ENCODE peak calls at places on chromosomes 2 and 18, in ten cellular contexts. G is SW480; Z is left cardiac atrium; M is DMS153; C is left kidney; N is fibroblast of lung; A is GM12864; H is NCI-H1436 treated with DMSO at 0.1 percent for 48 hours; O is stimulated activated CD4-positive, alpha-beta T cell treated with anti-CD3 and anti-CD28 coated beads, Interleukin-2, amount 100 ng/mL, for 24 hours; T is stomach. S is an unnamed sample.

GRCh38 chr2:53913721-53914120 is 54.0 kb upstream of the GPR75 start:
- DNase-seq in Z (no peak), M (no peak), C (no peak), O (no peak), N (peak; percentile 32), H (no peak), G (no peak), A (no peak), T (no peak), S (no peak)

GRCh38 chr18:33804258-33804657 is 226.2 kb downstream of the ASXL3 start:
- DNase-seq in N (peak; percentile 76), T (peak; percentile 40), H (peak; percentile 54), Z (no peak), A (no peak), M (peak; percentile 44), C (peak; percentile 54), O (no peak), G (no peak), S (peak; percentile 55)

GRCh38 chr18:74709451-74709850 is 111.8 kb downstream of the ZNF407 start:
- DNase-seq in N (no peak), C (no peak), O (no peak), M (no peak), T (no peak), Z (no peak), G (no peak), A (no peak), H (no peak), S (no peak)

GRCh38 chr2:71670430-71670795 is 217.1 kb downstream of the DYSF start:
- DNase-seq in H (no peak), Z (no peak), C (no peak), M (no peak), G (no peak), O (no peak), A (no peak), N (no peak), T (no peak), S (no peak)

GRCh38 chr2:164974221-164974620 is 18.9 kb upstream of the SLC38A11 start:
- DNase-seq in O (no peak), A (no peak), N (no peak), H (no peak), Z (no peak), T (no peak), C (no peak), M (no peak), G (no peak), S (no peak)

GRCh38 chr18:10450986-10451385 is 3.4 kb upstream of the APCDD1 start:
- DNase-seq in N (no peak), O (no peak), Z (no peak), G (no peak), A (no peak), M (no peak), T (no peak), H (no peak), C (no peak), S (no peak)

GRCh38 chr2:146982393-146982846 is 862.4 kb upstream of the ACVR2A start:
- DNase-seq in Z (peak; percentile 28), C (no peak), O (no peak), N (peak; percentile 99), G (no peak), T (peak; percentile 25), A (no peak), H (no peak), M (no peak), S (peak; percentile 29)

GRCh38 chr2:160430001-160430344 is 63.6 kb downstream of the RBMS1 start:
- DNase-seq in O (no peak), M (no peak), T (no peak), Z (no peak), H (no peak), C (no peak), G (no peak), N (no peak), A (no peak), S (no peak)

GRCh38 chr2:46216213-46216612 is 81.0 kb upstream of the EPAS1 start:
- DNase-seq in C (no peak), M (no peak), G (no peak), Z (no peak), A (no peak), H (no peak), T (no peak), O (no peak), N (peak; percentile 18), S (no peak)

GRCh38 chr2:72233211-72233610 is 85.5 kb upstream of the CYP26B1 start:
- DNase-seq in T (no peak), C (no peak), H (no peak), G (no peak), Z (no peak), A (no peak), M (no peak), O (no peak), N (no peak), S (no peak)

GRCh38 chr2:85177031-85177824 is 44.0 kb downstream of the TCF7L1 start:
- DNase-seq in C (no peak), M (no peak), N (no peak), A (no peak), T (no peak), G (peak; percentile 43), H (no peak), O (no peak), Z (no peak), S (no peak)

GRCh38 chr2:219054956-219055903 is 5.5 kb downstream of the IHH start:
- DNase-seq in C (no peak), A (no peak), T (peak; percentile 22), O (no peak), G (no peak), N (no peak), M (no peak), H (no peak), Z (no peak), S (no peak)

GRCh38 chr2:222950886-222951285 is 90.0 kb downstream of the ACSL3 start:
- DNase-seq in H (no peak), A (no peak), T (no peak), C (no peak), N (peak; percentile 41), M (no peak), G (no peak), Z (no peak), O (no peak), S (no peak)

GRCh38 chr2:173101687-173102086 is 26.0 kb downstream of the MAP3K20 start:
- DNase-seq in O (no peak), C (no peak), G (no peak), Z (no peak), H (no peak), A (no peak), T (no peak), N (peak; percentile 73), M (no peak), S (no peak)

GRCh38 chr2:189544638-189545037 is 35.9 kb downstream of the SLC40A1 start:
- DNase-seq in H (no peak), N (no peak), G (no peak), Z (no peak), M (no peak), A (no peak), C (no peak), O (no peak), T (no peak), S (no peak)

GRCh38 chr2:46886268-46887027 is 29.2 kb downstream of the MCFD2 start:
- DNase-seq in T (no peak), H (no peak), A (no peak), Z (no peak), M (no peak), C (no peak), G (no peak), O (no peak), N (no peak), S (no peak)

GRCh38 chr2:18940184-18940583 is 350.8 kb upstream of the NT5C1B start:
- DNase-seq in O (no peak), T (no peak), M (no peak), G (no peak), Z (no peak), C (no peak), A (peak; percentile 52), H (no peak), N (no peak), S (no peak)

GRCh38 chr18:45447364-45448265 is 167.7 kb upstream of the SLC14A2 start:
- DNase-seq in Z (no peak), O (no peak), T (no peak), H (no peak), N (no peak), M (no peak), G (no peak), A (no peak), C (no peak), S (no peak)

GRCh38 chr2:19774788-19775156 is 127.0 kb downstream of the TTC32 start:
- DNase-seq in Z (no peak), A (no peak), O (no peak), C (peak; percentile 73), M (no peak), G (no peak), H (no peak), N (peak; percentile 26), T (no peak), S (no peak)

GRCh38 chr2:9138507-9139085 is 68.0 kb upstream of the ASAP2 start:
- DNase-seq in H (no peak), M (no peak), O (no peak), Z (no peak), G (no peak), A (no peak), T (no peak), C (peak; percentile 77), N (no peak), S (no peak)

GRCh38 chr2:119683717-119684443 is 4.9 kb downstream of the TMEM177 start:
- DNase-seq in O (no peak), H (no peak), M (no peak), C (peak; percentile 82), G (no peak), Z (no peak), N (peak; percentile 23), T (peak; percentile 20), A (no peak), S (no peak)

GRCh38 chr18:65269375-65269774 is 481.4 kb upstream of the CDH7 start:
- DNase-seq in H (no peak), T (no peak), A (no peak), Z (no peak), C (no peak), N (no peak), O (no peak), M (no peak), G (no peak), S (no peak)

GRCh38 chr2:11154460-11155325 is 574 bp upstream of the SLC66A3 start:
- DNase-seq in H (peak; percentile 36), Z (peak; percentile 99), T (peak; percentile 98), M (peak; percentile 86), A (peak; percentile 74), C (peak; percentile 99), G (peak; percentile 94), O (peak; percentile 99), N (peak; percentile 96), S (peak; percentile 98)

GRCh38 chr2:119383410-119384140 is 16.8 kb downstream of the DBI start:
- DNase-seq in Z (no peak), A (no peak), G (no peak), C (no peak), O (no peak), H (no peak), N (no peak), M (peak; percentile 51), T (peak; percentile 80), S (peak; percentile 92)

GRCh38 chr2:109410021-109410815 is 203.5 kb downstream of the SEPTIN10 start:
- DNase-seq in Z (peak; percentile 40), A (no peak), O (no peak), N (peak; percentile 35), H (no peak), G (no peak), T (no peak), C (peak; percentile 97), M (no peak), S (no peak)

GRCh38 chr2:106900130-106900529 is 14.2 kb upstream of the ST6GAL2 start:
- DNase-seq in Z (no peak), G (no peak), M (no peak), A (no peak), N (no peak), H (no peak), O (no peak), T (no peak), C (no peak), S (no peak)

GRCh38 chr2:57843158-57843557 is 203.4 kb upstream of the VRK2 start:
- DNase-seq in T (no peak), A (no peak), M (no peak), C (no peak), Z (no peak), H (no peak), O (no peak), N (no peak), G (no peak), S (no peak)

GRCh38 chr2:127003028-127003800 is 103.7 kb downstream of the BIN1 start:
- DNase-seq in T (no peak), C (no peak), O (no peak), M (no peak), G (no peak), H (no peak), Z (no peak), A (no peak), N (no peak), S (no peak)

S was measured in prostate gland.